ENCODE peak calls at places on chromosomes 5 and 9, in five cellular contexts. A is HepG2, O is K562, G is GM12878, F is H1. B is an unnamed sample.

GRCh38 chr5:21680196-21680595 is 1172.9 kb downstream of the CDH12 start:
- DNase-seq in G (no peak), F (no peak), A (no peak), O (no peak), B (no peak)

GRCh38 chr9:93190133-93190525 is 6.2 kb downstream of the WNK2 start:
- DNase-seq in O (no peak), A (no peak), G (no peak), F (no peak), B (no peak)

GRCh38 chr5:143572270-143572669 is 168.8 kb upstream of the NR3C1 start:
- DNase-seq in A (no peak), O (no peak), G (no peak), F (no peak), B (no peak)

GRCh38 chr9:18043978-18044377 is 430.0 kb upstream of the ADAMTSL1 start:
- DNase-seq in G (no peak), A (no peak), F (no peak), O (no peak), B (no peak)

GRCh38 chr9:132456241-132456640 is 46.2 kb downstream of the CFAP77 start:
- DNase-seq in O (no peak), F (no peak), A (no peak), G (no peak), B (no peak)

GRCh38 chr5:61600945-61601491 is 269.0 kb downstream of the ZSWIM6 start:
- DNase-seq in A (no peak), G (no peak), F (no peak), O (no peak), B (no peak)

GRCh38 chr5:91742504-91742903 is 359.4 kb upstream of the ARRDC3 start:
- DNase-seq in O (no peak), A (no peak), G (no peak), F (no peak), B (no peak)

GRCh38 chr5:79961731-79962579 is 29.1 kb downstream of the MTX3 start:
- DNase-seq in O (no peak), G (no peak), A (no peak), F (no peak), B (no peak)

GRCh38 chr5:159220206-159220605 is 10.9 kb upstream of the RNF145 start:
- DNase-seq in A (no peak), G (no peak), O (no peak), F (no peak), B (no peak)

GRCh38 chr9:112921549-112921948 is 30.9 kb upstream of the SLC46A2 start:
- DNase-seq in O (no peak), G (no peak), A (peak; percentile 38), F (no peak), B (peak; percentile 22)

GRCh38 chr9:126702501-126703329 is 89.0 kb downstream of the LMX1B start:
- DNase-seq in A (no peak), G (no peak), O (peak; percentile 80), F (peak; percentile 96), B (no peak)

GRCh38 chr9:20582150-20582549 is 40.1 kb downstream of the MLLT3 start:
- DNase-seq in G (peak; percentile 37), O (no peak), A (no peak), F (no peak), B (no peak)

GRCh38 chr5:149496166-149496565 is 55.1 kb downstream of the CSNK1A1 start:
- DNase-seq in G (no peak), A (no peak), O (no peak), F (no peak), B (no peak)

GRCh38 chr9:20023237-20023928 is 234.5 kb upstream of the SLC24A2 start:
- DNase-seq in G (no peak), A (no peak), O (no peak), F (no peak), B (no peak)

GRCh38 chr9:129835128-129835859 is at the start of the genes C9orf78 and USP20:
- DNase-seq in O (peak; percentile 100), G (peak; percentile 86), F (peak; percentile 96), A (peak; percentile 90), B (peak; percentile 88)

GRCh38 chr5:39473156-39473779 is 48.5 kb upstream of the DAB2 start:
- DNase-seq in O (no peak), G (no peak), F (no peak), A (no peak), B (no peak)

GRCh38 chr9:33081128-33081851 is 4.8 kb upstream of the SMU1 start:
- DNase-seq in O (peak; percentile 51), G (peak; percentile 76), F (no peak), A (peak; percentile 79), B (peak; percentile 79)

GRCh38 chr5:65480306-65480865 is 1.3 kb downstream of the ADAMTS6 start:
- DNase-seq in G (peak; percentile 24), F (no peak), A (peak; percentile 73), O (peak; percentile 14), B (no peak)

GRCh38 chr9:133514475-133515239 is 10.1 kb downstream of the MYMK start:
- DNase-seq in A (no peak), O (no peak), F (no peak), G (no peak), B (no peak)

GRCh38 chr9:121398374-121398773 is 28.3 kb upstream of the STOM start:
- DNase-seq in O (no peak), F (no peak), A (peak; percentile 5), G (no peak), B (no peak)

GRCh38 chr9:91750343-91750742 is 199.7 kb downstream of the ROR2 start:
- DNase-seq in A (no peak), F (no peak), G (no peak), O (no peak), B (no peak)

GRCh38 chr9:71552480-71552879 is 215.8 kb downstream of the CEMIP2 start:
- DNase-seq in F (peak; percentile 52), G (no peak), O (no peak), A (no peak), B (no peak)

DNA sequence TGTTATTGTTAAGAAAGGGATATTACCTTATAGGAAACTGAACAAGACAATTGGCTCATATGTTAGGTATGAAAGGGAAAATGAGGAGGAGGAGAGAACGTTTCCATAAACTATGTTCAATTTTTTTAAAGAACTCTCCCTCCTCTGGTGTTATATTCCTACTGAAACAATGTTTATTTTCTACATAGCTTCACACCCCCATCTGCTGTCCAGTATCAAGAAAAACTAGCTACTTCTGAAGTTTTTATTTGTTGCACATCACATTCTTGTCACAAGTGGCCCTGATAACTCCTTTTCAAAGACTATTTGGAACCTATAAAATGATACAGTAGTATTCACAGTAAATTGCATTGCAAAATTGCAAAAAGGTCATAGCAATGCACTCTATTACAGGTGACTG is 223.4 kb upstream of the FAM174A start:
- DNase-seq in O (no peak), G (no peak), F (no peak), A (no peak), B (no peak)
- TF ChIP-seq EZH2 in O (no peak), G (no peak), F (no peak), A (no peak), B (no peak)

GRCh38 chr5:157668356-157668755 is 3.0 kb upstream of the C5orf52 start:
- DNase-seq in A (no peak), G (no peak), F (no peak), O (no peak), B (no peak)

GRCh38 chr5:157672976-157673375 is 1.6 kb downstream of the C5orf52 start:
- DNase-seq in O (no peak), F (no peak), G (no peak), A (no peak), B (no peak)

GRCh38 chr5:157671592-157672330 is 428 bp downstream of the C5orf52 start:
- DNase-seq in O (no peak), F (no peak), G (no peak), A (no peak), B (no peak)

GRCh38 chr5:157669701-157670097 is 1.6 kb upstream of the C5orf52 start:
- DNase-seq in O (no peak), G (no peak), A (no peak), F (no peak), B (no peak)

GRCh38 chr5:157670662-157671591 is at the start of gene C5orf52:
- DNase-seq in G (peak; percentile 23), A (peak; percentile 47), F (no peak), O (no peak), B (no peak)
- TF ChIP-seq JUND in G (no peak), A (no peak), F (no peak), O (no peak), B (no peak)

GRCh38 chr9:127873886-127874285 is 3.6 kb downstream of the AK1 start:
- DNase-seq in O (no peak), A (no peak), F (no peak), G (no peak), B (no peak)
- H3K9ac ChIP-seq in O (peak overlapping the region; percentile 18), A (no peak overlapping the region), F (no peak overlapping the region), G (no peak overlapping the region), B (peak overlapping the region; percentile 1)

GRCh38 chr9:124501771-124502320 is 5.4 kb downstream of the NR5A1 start:
- DNase-seq in G (no peak), O (no peak), F (no peak), A (no peak), B (no peak)

GRCh38 chr9:124502711-124503702 is 4.2 kb downstream of the NR5A1 start:
- DNase-seq in F (peak; percentile 73), G (no peak), O (no peak), A (no peak), B (no peak)

GRCh38 chr9:124499214-124499613 is 8.0 kb downstream of the NR5A1 start:
- DNase-seq in A (no peak), O (no peak), G (no peak), F (no peak), B (no peak)

GRCh38 chr9:124500028-124500795 is 7.0 kb downstream of the NR5A1 start:
- DNase-seq in F (no peak), O (no peak), G (no peak), A (no peak), B (no peak)

DNA sequence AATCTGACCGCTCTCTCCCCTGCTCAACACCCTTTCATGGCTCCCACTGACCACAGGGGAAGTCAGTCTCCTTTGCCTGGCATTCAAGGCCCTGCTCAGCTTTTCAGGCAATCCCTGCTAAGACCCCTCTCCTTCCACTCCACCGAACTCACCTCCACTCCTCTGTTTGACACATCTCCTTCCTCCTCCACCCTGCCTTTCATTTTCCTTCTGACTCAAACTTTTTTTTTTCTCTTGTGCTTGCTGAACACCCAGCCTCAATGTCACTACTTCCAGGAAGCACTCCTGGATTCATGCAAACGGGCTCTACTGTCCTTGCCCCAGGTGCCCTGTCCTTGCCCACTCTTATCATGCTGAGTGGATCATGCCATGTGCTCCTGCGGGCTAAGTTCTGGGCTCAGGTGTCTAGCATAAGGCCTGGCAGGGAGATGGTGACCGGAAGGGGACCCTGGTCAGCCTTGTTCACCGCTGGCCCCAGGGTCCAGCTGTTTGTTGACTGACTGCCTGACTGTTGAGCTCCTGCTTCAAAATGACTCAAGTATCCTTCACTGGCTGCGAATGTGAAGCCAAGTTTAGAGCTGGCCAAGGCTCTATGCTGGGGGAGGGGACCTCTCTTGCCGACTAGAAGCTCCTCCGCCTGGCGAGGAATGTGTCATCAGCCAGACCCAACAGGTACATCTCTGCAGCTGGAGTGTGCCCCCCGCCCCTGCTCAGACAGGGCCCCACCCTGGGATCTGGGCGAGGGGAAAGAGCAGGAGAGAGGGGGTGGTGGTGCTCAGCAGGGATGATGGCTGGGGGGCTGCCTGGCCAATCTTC is 6.2 kb downstream of the NR5A1 start:
- DNase-seq in G (no peak), F (no peak), A (no peak), O (no peak), B (no peak)
- TF ChIP-seq EZH2 in G (no peak), F (no peak), A (no peak), O (no peak), B (no peak)

B was measured in HCT116.